ENCODE peak calls at places on chromosomes 1 and 21, in four cellular contexts. W, N, Y and Z are unnamed samples.

GRCh38 chr21:37460196-37460595 is 93.6 kb downstream of the DYRK1A start:
- DNase-seq in N (peak), Y (no peak), W (peak), Z (peak)

GRCh38 chr1:43021547-43022474 is 63.1 kb upstream of the SLC2A1 start:
- DNase-seq in Y (no peak), W (no peak), N (no peak), Z (no peak)

GRCh38 chr1:7679873-7680790 is 91.0 kb upstream of the VAMP3 start:
- DNase-seq in W (peak), N (peak), Y (no peak), Z (peak)

GRCh38 chr1:152111515-152111968 is 3.7 kb downstream of the TCHH start:
- DNase-seq in W (no peak), N (peak), Y (no peak), Z (peak)

GRCh38 chr1:19734472-19734999 is 65.2 kb downstream of the TMCO4 start:
- DNase-seq in N (no peak), W (no peak), Y (no peak), Z (no peak)

GRCh38 chr1:153774780-153775431 is at the start of gene SLC27A3:
- DNase-seq in Y (no peak), W (peak), N (no peak), Z (peak)

GRCh38 chr1:107153033-107153432 is 12.2 kb downstream of the NTNG1 start:
- DNase-seq in W (peak), Y (peak), N (no peak), Z (no peak)

GRCh38 chr1:53766194-53766748 is 27.3 kb upstream of the GLIS1 start:
- DNase-seq in W (no peak), Y (no peak), N (no peak), Z (no peak)

GRCh38 chr1:183841550-183841949 is 36.6 kb downstream of the RGL1 start:
- DNase-seq in W (no peak), Y (no peak), N (no peak), Z (no peak)

GRCh38 chr1:54107131-54107530 is 45.7 kb downstream of the CDCP2 start:
- DNase-seq in N (no peak), Y (no peak), W (peak), Z (no peak)

GRCh38 chr1:161258439-161259386 is at the start of gene PCP4L1:
- DNase-seq in Y (no peak), N (peak), W (no peak), Z (peak)

GRCh38 chr1:30965914-30966313 is 57.4 kb upstream of the SDC3 start:
- DNase-seq in W (no peak), N (no peak), Y (no peak), Z (no peak)

GRCh38 chr1:150809651-150810050 is 1.6 kb upstream of the CTSK start:
- DNase-seq in Y (no peak), N (no peak), W (no peak), Z (no peak)
- TF ChIP-seq HMGXB4 in Y (no peak), N (no peak), W (no peak), Z (no peak)

GRCh38 chr1:26913754-26914619 is at the start of gene NR0B2:
- DNase-seq in Y (peak), N (peak), W (peak), Z (no peak)
- TF ChIP-seq HMGXB4 in Y (peak), N (no peak), W (no peak), Z (no peak)

DNA sequence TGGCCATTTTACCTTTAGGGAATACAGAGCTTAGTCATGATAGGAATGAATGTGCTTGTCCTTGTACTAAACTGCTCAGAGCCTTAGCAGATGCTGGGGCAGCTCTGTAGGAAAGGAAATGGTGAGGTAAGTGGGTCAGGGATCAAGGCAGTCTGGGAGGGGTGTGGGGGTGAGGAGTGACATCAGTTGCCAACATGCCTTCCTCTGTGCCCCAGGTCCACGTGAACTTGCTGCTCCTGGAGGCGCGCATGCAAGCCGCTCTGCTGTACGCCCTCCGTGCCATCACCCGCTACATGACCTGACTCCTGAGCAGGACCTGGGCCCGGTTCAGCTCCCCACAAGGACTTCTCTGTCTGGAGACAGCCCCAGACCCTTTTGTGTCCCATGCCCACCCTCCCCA is 21.2 kb downstream of the SESN2 start:
- DNase-seq in W (no peak), N (no peak), Y (no peak), Z (no peak)
- TF ChIP-seq HMGXB4 in W (no peak), N (no peak), Y (no peak), Z (no peak)

GRCh38 chr21:42641311-42642218 is 11.9 kb upstream of the PDE9A start:
- DNase-seq in Y (no peak), N (no peak), W (no peak), Z (no peak)
- TF ChIP-seq HMGXB4 in Y (no peak), N (no peak), W (no peak), Z (no peak)

DNA sequence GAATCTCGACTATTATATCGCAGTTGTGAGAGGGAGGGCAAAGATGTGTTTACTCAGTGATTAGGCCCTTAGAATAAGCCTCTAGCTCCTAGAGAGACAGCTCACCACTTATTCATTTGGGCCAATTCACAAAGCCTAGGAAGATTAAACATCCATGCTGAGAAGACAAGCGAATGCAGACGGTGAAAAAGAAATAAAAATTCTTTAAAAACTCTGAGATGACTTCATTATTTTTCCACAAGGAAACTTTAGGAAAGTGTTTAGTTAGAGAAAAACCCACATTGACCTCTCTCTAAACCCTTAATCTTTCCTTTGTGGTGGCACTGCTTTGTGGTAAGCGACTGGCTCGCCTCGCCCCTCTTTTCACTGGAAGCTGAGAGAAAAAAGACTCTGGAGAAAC is 146.8 kb upstream of the DMRTA2 start:
- DNase-seq in N (peak), Y (peak), W (no peak), Z (no peak)
- TF ChIP-seq HMGXB4 in N (no peak), Y (no peak), W (no peak), Z (no peak)

GRCh38 chr1:168360151-168360550 is 79.5 kb downstream of the TBX19 start:
- DNase-seq in Y (no peak), N (no peak), W (no peak), Z (no peak)
- TF ChIP-seq HMGXB4 in Y (no peak), N (no peak), W (no peak), Z (no peak)

GRCh38 chr1:21761052-21761451 is 21.9 kb downstream of the USP48 start:
- DNase-seq in Y (no peak), W (no peak), N (no peak), Z (no peak)
- TF ChIP-seq HMGXB4 in Y (no peak), W (no peak), N (no peak), Z (no peak)